ENCODE peak calls at places on chromosomes 13 and 19, in five cellular contexts. H is activated T-cell treated with anti-CD3 and anti-CD28 coated beads, Interleukin-2, amount 50 U/mL, for 48 hours; W is AG10803; N is EH; M is PC-3. Q is an unnamed sample.

GRCh38 chr13:27960362-27961226 is 8.5 kb downstream of the CDX2 start:
- DNase-seq in W (peak), M (peak), N (peak), H (peak), Q (peak)

GRCh38 chr13:112465251-112466131 is 89.3 kb downstream of the SPACA7 start:
- DNase-seq in W (no peak), H (no peak), M (no peak), N (no peak), Q (no peak)

GRCh38 chr13:59145381-59145780 is 1018.3 kb downstream of the DIAPH3 start:
- DNase-seq in M (no peak), N (no peak), H (no peak), W (no peak), Q (no peak)

GRCh38 chr13:63396746-63397145 is 1981.1 kb upstream of the PCDH20 start:
- DNase-seq in N (no peak), H (no peak), W (no peak), M (no peak), Q (no peak)

GRCh38 chr19:12411893-12412292 is 10.8 kb upstream of the ZNF799 start:
- DNase-seq in H (no peak), N (no peak), W (no peak), M (no peak), Q (no peak)

GRCh38 chr13:28376604-28377003 is 118.3 kb downstream of the FLT1 start:
- DNase-seq in N (no peak), M (no peak), H (no peak), W (no peak), Q (no peak)

GRCh38 chr13:105579821-105580707 is 955.4 kb downstream of the EFNB2 start:
- DNase-seq in M (peak), N (no peak), H (no peak), W (no peak), Q (no peak)

GRCh38 chr13:52374389-52374788 is 31.6 kb downstream of the THSD1 start:
- DNase-seq in H (no peak), M (no peak), N (no peak), W (no peak), Q (no peak)

GRCh38 chr13:98675837-98676236 is 76.6 kb downstream of the SLC15A1 start:
- DNase-seq in N (no peak), W (no peak), H (no peak), M (no peak), Q (no peak)

GRCh38 chr19:39263912-39264305 is 4.3 kb upstream of the IFNL2 start:
- DNase-seq in N (no peak), W (no peak), M (no peak), H (no peak), Q (no peak)

GRCh38 chr19:3548594-3548993 is 8.8 kb downstream of the MFSD12 start:
- DNase-seq in M (no peak), N (no peak), H (no peak), W (no peak), Q (no peak)

GRCh38 chr19:41027273-41027967 is 36.3 kb downstream of the CYP2B6 start:
- DNase-seq in M (no peak), W (no peak), H (no peak), N (no peak), Q (no peak)

GRCh38 chr13:112445411-112446271 is 69.5 kb downstream of the SPACA7 start:
- DNase-seq in H (no peak), W (no peak), N (no peak), M (no peak), Q (no peak)

GRCh38 chr13:65593298-65593874 is 1636.8 kb downstream of the PCDH9 start:
- DNase-seq in N (no peak), W (no peak), H (no peak), M (no peak), Q (no peak)

GRCh38 chr13:111484129-111484925 is 163.9 kb downstream of the TEX29 start:
- DNase-seq in W (no peak), M (no peak), N (no peak), H (no peak), Q (no peak)

GRCh38 chr13:50389726-50390125 is 374.5 kb downstream of the KCNRG start:
- DNase-seq in W (no peak), M (no peak), H (no peak), N (no peak), Q (no peak)

GRCh38 chr13:66225071-66225470 is 1005.1 kb downstream of the PCDH9 start:
- DNase-seq in H (no peak), W (no peak), M (no peak), N (no peak), Q (no peak)

GRCh38 chr13:33509642-33510229 is 224.2 kb upstream of the STARD13 start:
- DNase-seq in W (peak), N (peak), M (peak), H (no peak), Q (peak)

GRCh38 chr13:110815471-110816204 is 99.2 kb downstream of the ANKRD10 start:
- DNase-seq in W (no peak), M (peak), N (no peak), H (no peak), Q (no peak)

GRCh38 chr13:36076211-36076610 is 55.0 kb downstream of the DCLK1 start:
- DNase-seq in M (no peak), W (no peak), N (no peak), H (no peak), Q (no peak)

GRCh38 chr19:47670736-47671135 is 42.5 kb upstream of the EHD2 start:
- DNase-seq in W (no peak), N (no peak), H (no peak), M (no peak), Q (no peak)

GRCh38 chr13:39016789-39017188 is 21.1 kb downstream of the PROSER1 start:
- DNase-seq in M (peak), W (peak), H (no peak), N (no peak), Q (peak)

GRCh38 chr19:16445238-16446107 is 26.3 kb downstream of the EPS15L1 start:
- DNase-seq in M (peak), N (peak), H (no peak), W (peak), Q (no peak)

GRCh38 chr19:920051-920857 is 3.1 kb downstream of the KISS1R start:
- DNase-seq in N (no peak), W (no peak), M (peak), H (peak), Q (no peak)

GRCh38 chr13:79874396-79875360 is 393.7 kb downstream of the NDFIP2 start:
- DNase-seq in H (no peak), N (peak), M (no peak), W (peak), Q (no peak)

GRCh38 chr13:72166102-72166660 is 299.2 kb upstream of the DACH1 start:
- DNase-seq in W (no peak), M (peak), N (peak), H (no peak), Q (no peak)

GRCh38 chr13:97191143-97191542 is 31.0 kb upstream of the MBNL2 start:
- DNase-seq in N (no peak), W (no peak), M (no peak), H (no peak), Q (no peak)

GRCh38 chr13:49669735-49670309 is 21.5 kb downstream of the EBPL start:
- DNase-seq in M (peak), H (no peak), W (peak), N (peak), Q (peak)

GRCh38 chr19:10830370-10830769 is 5.6 kb downstream of the TMED1 start:
- DNase-seq in M (no peak), H (no peak), N (no peak), W (no peak), Q (no peak)

GRCh38 chr13:112643759-112644459 is 45.9 kb upstream of the ATP11A start:
- DNase-seq in H (no peak), N (no peak), W (no peak), M (peak), Q (no peak)

GRCh38 chr13:59715591-59715990 is 448.1 kb downstream of the DIAPH3 start:
- DNase-seq in W (no peak), H (no peak), N (no peak), M (no peak), Q (no peak)

GRCh38 chr13:91017031-91017668 is 330.3 kb upstream of the MIR17HG start:
- DNase-seq in H (peak), M (peak), N (peak), W (peak), Q (peak)

GRCh38 chr19:19040417-19040816 is 7.0 kb downstream of the ARMC6 start:
- DNase-seq in W (peak), H (no peak), M (peak), N (peak), Q (peak)

GRCh38 chr19:18286973-18287635 is 5.7 kb upstream of the JUND start:
- DNase-seq in N (no peak), W (no peak), M (no peak), H (peak), Q (no peak)

GRCh38 chr19:13731147-13731964 is 33.0 kb upstream of the MRI1 start:
- DNase-seq in H (peak), W (peak), M (peak), N (peak), Q (peak)

Q was measured in AG08395.